ENCODE peak calls at places on chromosomes 12 and 14, in five cellular contexts. F, O, P, M and R are unnamed samples.

GRCh38 chr12:93567174-93567573 is 5.3 kb upstream of the SOCS2 start:
- DNase-seq in F (no peak), O (no peak), P (no peak), M (no peak), R (no peak)

GRCh38 chr14:71403673-71404072 is 496.4 kb downstream of the PCNX1 start:
- DNase-seq in F (no peak), O (no peak), P (peak), M (peak), R (peak)

GRCh38 chr12:38721611-38722252 is 183.7 kb downstream of the CPNE8 start:
- DNase-seq in F (no peak), O (no peak), P (no peak), M (no peak), R (no peak)

GRCh38 chr14:73742520-73743238 is 28.5 kb upstream of the PNMA1 start:
- DNase-seq in F (no peak), O (no peak), P (no peak), M (no peak), R (no peak)

GRCh38 chr14:97900187-97900586 is 1103.0 kb downstream of the VRK1 start:
- DNase-seq in F (no peak), O (no peak), P (no peak), M (no peak), R (no peak)

GRCh38 chr12:77104281-77104680 is 38.9 kb upstream of the E2F7 start:
- DNase-seq in F (no peak), O (no peak), P (no peak), M (no peak), R (no peak)

GRCh38 chr12:29889737-29890136 is 106.0 kb upstream of the TMTC1 start:
- DNase-seq in F (no peak), O (no peak), P (peak), M (no peak), R (peak)

GRCh38 chr12:13390381-13390856 is 193.9 kb downstream of the EMP1 start:
- DNase-seq in F (peak), O (no peak), P (no peak), M (no peak), R (no peak)

GRCh38 chr12:65891987-65892481 is 67.8 kb downstream of the HMGA2 start:
- DNase-seq in F (peak), O (no peak), P (no peak), M (no peak), R (no peak)

GRCh38 chr14:103071544-103072251 is 12.3 kb upstream of the LBHD2 start:
- DNase-seq in F (no peak), O (no peak), P (no peak), M (no peak), R (no peak)

GRCh38 chr12:116160883-116161458 is 116.5 kb downstream of the MED13L start:
- DNase-seq in F (no peak), O (no peak), P (no peak), M (no peak), R (no peak)

GRCh38 chr12:112711026-112711425 is 80.5 kb upstream of the RPH3A start:
- DNase-seq in F (no peak), O (no peak), P (no peak), M (no peak), R (no peak)

GRCh38 chr12:116320839-116321238 is 43.3 kb upstream of the MED13L start:
- DNase-seq in F (no peak), O (no peak), P (no peak), M (no peak), R (no peak)

GRCh38 chr12:107873223-107873622 is 98.7 kb downstream of the ASCL4 start:
- DNase-seq in F (no peak), O (no peak), P (no peak), M (no peak), R (peak)

GRCh38 chr12:6921996-6922935 is 5.5 kb upstream of the ATN1 start:
- DNase-seq in F (no peak), O (no peak), P (no peak), M (no peak), R (no peak)

GRCh38 chr14:90780519-90780918 is 35.7 kb downstream of the TTC7B start:
- DNase-seq in F (no peak), O (no peak), P (no peak), M (no peak), R (no peak)

GRCh38 chr14:92143962-92144361 is 22.2 kb downstream of the CPSF2 start:
- DNase-seq in F (no peak), O (no peak), P (no peak), M (no peak), R (no peak)
- TF ChIP-seq JUNB in F (no peak), O (no peak), P (no peak), M (no peak), R (no peak)

DNA sequence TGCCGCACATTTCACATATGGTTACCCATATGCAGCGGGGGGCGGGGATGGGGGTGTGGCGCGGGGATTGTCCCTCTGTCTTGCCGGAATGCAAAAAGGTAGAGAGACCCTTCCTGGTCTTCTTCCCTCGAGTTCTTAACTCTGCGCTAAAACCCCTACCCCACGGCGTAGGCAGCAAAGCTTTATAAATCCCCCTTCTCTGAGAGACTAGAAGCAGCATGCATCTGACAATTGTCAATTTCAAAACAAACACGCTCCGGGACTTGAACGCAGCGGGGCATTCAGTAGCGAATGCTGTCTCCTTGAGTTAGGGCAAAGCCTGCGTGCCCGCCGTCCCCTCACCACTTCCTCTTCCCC is 1.8 kb downstream of the PRMT8 start:
- DNase-seq in F (no peak), O (no peak), P (no peak), M (no peak), R (no peak)
- TF ChIP-seq JUNB in F (no peak), O (no peak), P (no peak), M (no peak), R (no peak)

DNA sequence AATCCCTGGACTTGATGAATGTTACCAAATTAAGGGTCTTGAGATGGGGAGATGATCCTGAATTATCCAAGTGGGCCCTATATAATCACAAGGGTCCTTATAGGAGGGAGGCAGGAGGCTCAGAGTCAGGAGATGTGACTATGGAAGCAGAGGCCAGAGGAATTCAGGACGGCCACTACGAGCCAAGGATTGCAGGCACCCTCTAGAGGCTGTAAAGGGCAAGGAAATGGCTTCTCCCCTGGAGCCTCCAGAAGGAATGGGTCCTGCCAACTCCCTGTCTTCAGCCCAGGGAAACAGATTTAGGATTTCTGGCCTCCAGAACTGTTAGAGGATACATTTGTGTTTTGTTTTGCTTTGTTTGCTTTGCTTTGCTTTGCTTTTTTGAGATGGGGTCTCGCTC is 8.8 kb downstream of the BDKRB1 start:
- DNase-seq in F (no peak), O (no peak), P (no peak), M (no peak), R (peak)
- TF ChIP-seq JUNB in F (no peak), O (no peak), P (no peak), M (no peak), R (no peak)

GRCh38 chr12:81181701-81182100 is 103.8 kb downstream of the ACSS3 start:
- DNase-seq in F (no peak), O (no peak), P (no peak), M (no peak), R (no peak)
- TF ChIP-seq JUNB in F (no peak), O (no peak), P (no peak), M (no peak), R (no peak)

GRCh38 chr14:99199854-99200653 is 71.9 kb downstream of the BCL11B start:
- DNase-seq in F (no peak), O (no peak), P (no peak), M (no peak), R (no peak)
- TF ChIP-seq JUNB in F (no peak), O (no peak), P (no peak), M (no peak), R (no peak)